ENCODE peak calls at places on chromosome 16, in five cellular contexts. V, U, E, S and P are unnamed samples.

GRCh38 chr16:63461248-63461841 is 1425.1 kb upstream of the CDH8 start:
- DNase-seq in V (no peak), U (no peak), E (no peak), S (peak; percentile 1), P (peak; percentile 44)

GRCh38 chr16:58615280-58615679 is 14.3 kb downstream of the CNOT1 start:
- DNase-seq in V (no peak), U (no peak), E (no peak), S (peak; percentile 6), P (peak; percentile 28)

GRCh38 chr16:74830646-74831045 is 56.0 kb upstream of the FA2H start:
- DNase-seq in V (no peak), U (no peak), E (no peak), S (peak; percentile 9), P (no peak)

GRCh38 chr16:67860589-67861398 is 12.1 kb upstream of the EDC4 start:
- DNase-seq in V (no peak), U (no peak), E (no peak), S (peak; percentile 75), P (peak; percentile 46)

GRCh38 chr16:85168732-85169256 is 56.5 kb upstream of the CIBAR2 start:
- DNase-seq in V (peak; percentile 74), U (no peak), E (no peak), S (no peak), P (no peak)

GRCh38 chr16:13436641-13437423 is 483.1 kb upstream of the ERCC4 start:
- DNase-seq in V (peak; percentile 42), U (peak; percentile 58), E (no peak), S (peak; percentile 64), P (no peak)

GRCh38 chr16:57711993-57712392 is 17.4 kb downstream of the DRC7 start:
- DNase-seq in V (no peak), U (no peak), E (no peak), S (no peak), P (no peak)

GRCh38 chr16:842061-842476 is 41.5 kb upstream of the GNG13 start:
- DNase-seq in V (no peak), U (no peak), E (no peak), S (no peak), P (peak; percentile 35)

GRCh38 chr16:57594531-57595031 is 33.8 kb upstream of the ADGRG1 start:
- DNase-seq in V (no peak), U (no peak), E (no peak), S (no peak), P (no peak)

GRCh38 chr16:69935740-69936139 is 15.4 kb upstream of the CLEC18A start:
- DNase-seq in V (no peak), U (no peak), E (no peak), S (no peak), P (no peak)

GRCh38 chr16:48997946-48998345 is 283.7 kb downstream of the CBLN1 start:
- DNase-seq in V (no peak), U (no peak), E (no peak), S (no peak), P (no peak)

GRCh38 chr16:49000594-49000993 is 281.0 kb downstream of the CBLN1 start:
- DNase-seq in V (no peak), U (no peak), E (no peak), S (peak; percentile 17), P (no peak)

GRCh38 chr16:48999508-48999907 is 282.1 kb downstream of the CBLN1 start:
- DNase-seq in V (no peak), U (no peak), E (no peak), S (no peak), P (no peak)

GRCh38 chr16:48997081-48997615 is 284.5 kb downstream of the CBLN1 start:
- DNase-seq in V (no peak), U (no peak), E (no peak), S (no peak), P (no peak)

DNA sequence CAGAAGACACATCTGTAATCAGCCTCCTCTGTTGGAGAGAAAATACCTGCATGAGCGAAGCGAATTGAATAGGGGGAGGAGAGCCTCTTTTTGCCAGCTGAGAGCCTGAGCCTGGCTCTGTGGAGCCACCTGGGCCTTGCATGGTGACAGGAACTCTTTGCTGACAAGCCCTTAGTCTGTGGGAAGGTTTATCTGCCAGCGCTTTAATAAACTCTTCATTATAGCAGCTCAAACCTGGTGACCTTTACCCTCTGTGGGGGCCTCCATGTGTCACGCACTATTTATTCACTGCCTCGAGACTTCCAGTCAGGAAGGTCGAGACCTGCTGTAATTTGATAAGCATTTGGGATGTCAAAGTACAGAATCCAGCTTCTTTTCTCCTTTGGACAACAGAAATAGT is 282.6 kb downstream of the CBLN1 start:
- DNase-seq in V (no peak), U (no peak), E (no peak), S (no peak), P (no peak)
- TF ChIP-seq CTCF in V (no peak), U (no peak), E (no peak), S (no peak), P (no peak)

GRCh38 chr16:87076950-87077749 is 240.0 kb downstream of the C16orf95 start:
- DNase-seq in V (peak; percentile 67), U (peak; percentile 33), E (no peak), S (peak; percentile 60), P (peak; percentile 32)
- TF ChIP-seq CTCF in V (peak; percentile 51), U (peak; percentile 67), E (peak; percentile 40), S (peak; percentile 89), P (peak; percentile 82)

DNA sequence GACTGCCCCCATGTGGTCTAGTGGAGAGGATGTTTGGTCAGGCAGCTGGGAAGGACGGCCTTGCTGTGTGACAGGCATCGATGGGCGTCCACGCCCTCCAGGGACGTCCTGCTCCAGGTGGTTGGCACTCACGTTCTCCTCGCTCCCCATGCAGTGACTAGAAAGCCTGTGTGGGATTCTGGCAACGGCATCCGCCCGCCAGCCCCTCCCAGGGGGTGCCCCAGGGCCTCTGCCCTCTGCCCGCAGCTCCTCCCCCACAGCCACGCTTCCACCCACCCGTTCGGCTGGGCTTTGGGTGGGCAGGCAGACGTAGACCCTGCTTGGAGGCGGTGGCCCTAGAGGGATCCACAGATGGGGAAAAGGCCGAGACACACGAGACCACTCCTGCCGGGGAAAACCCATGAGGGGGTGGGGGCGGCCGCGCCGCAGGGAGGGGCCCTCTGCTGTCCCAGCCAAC is 4.7 kb upstream of the IL17C start:
- DNase-seq in V (peak; percentile 82), U (no peak), E (no peak), S (peak; percentile 24), P (peak; percentile 30)
- TF ChIP-seq CTCF in V (peak; percentile 67), U (no peak), E (no peak), S (peak; percentile 35), P (peak; percentile 66)

DNA sequence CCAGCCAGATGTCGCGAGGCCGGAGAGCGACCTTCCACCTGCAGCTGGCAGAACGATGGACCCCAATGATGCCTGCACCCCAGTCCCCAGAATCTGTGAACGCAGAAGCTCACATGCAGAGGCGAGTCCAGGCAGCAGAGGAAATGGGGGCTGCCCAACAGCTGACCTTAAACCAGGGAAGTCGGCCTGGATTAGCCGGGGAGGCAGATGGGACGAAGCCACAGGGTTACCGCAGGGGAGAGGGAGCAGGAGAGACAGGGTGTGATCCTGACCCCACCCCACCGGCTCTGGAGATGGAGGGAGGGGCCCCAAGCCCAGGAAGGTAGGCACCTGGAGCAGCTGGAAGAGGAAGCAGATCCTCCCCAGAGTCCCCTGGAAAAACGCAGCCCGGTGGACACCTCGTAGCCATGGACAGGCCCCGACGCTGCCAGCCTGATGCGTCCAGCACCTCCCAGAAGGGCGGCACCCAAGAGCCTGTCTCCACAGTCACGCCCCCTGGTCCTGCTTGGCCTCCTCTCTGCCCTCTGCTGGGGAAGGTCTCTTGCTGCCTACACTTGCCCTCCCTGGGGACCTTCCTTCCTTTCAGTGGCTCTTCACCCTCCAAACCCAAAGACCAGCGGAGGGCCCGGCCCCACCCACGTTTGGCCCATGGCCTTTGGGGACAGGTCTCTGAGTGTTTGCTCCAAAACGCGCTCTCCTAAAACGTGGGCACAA is 37.3 kb downstream of the PIEZO1 start:
- DNase-seq in V (peak; percentile 71), U (peak; percentile 74), E (no peak), S (peak; percentile 37), P (no peak)
- TF ChIP-seq CTCF in V (peak; percentile 33), U (peak; percentile 58), E (no peak), S (peak; percentile 45), P (peak; percentile 50)

DNA sequence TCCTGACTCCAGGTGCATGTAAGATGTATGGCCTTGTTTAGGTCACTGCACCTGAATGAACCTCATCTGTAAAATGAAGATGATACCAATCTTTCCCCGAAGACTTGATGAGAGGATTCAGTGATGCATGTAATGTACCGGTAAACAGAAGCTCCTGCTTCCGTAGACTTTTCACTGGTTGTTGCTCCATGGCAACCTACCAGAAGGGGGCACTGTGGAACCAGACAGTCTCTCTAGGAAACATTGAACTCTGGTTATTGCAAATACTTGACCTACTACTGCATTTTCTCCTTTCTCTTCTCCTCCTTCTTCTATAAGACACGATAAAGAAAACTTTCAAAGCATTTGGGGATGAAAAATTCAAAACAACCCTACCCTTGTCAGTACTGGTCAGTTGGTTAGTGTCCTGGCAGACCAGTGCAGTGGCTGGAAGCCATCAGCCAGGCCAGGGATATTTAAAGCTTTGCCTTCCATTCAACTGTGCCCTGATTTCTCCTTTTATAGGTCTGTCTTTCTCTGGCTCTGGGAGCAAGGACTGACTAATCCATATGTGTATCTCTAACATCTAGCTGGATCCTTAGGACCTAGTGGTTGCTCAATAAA is 667.4 kb upstream of the SALL1 start:
- DNase-seq in V (peak; percentile 11), U (no peak), E (no peak), S (peak; percentile 44), P (peak; percentile 82)
- TF ChIP-seq CTCF in V (peak; percentile 24), U (peak; percentile 53), E (peak; percentile 37), S (peak; percentile 86), P (peak; percentile 92)